ENCODE peak calls at places on chromosomes 3 and 15, in six cellular contexts. N is Karpas-422, H is spleen, G is cardiac muscle cell, J is choroid plexus epithelial cell, C is uterus. E is an unnamed sample.

GRCh38 chr3:178849220-178849910 is 222.2 kb downstream of the ZMAT3 start:
- DNase-seq in N (no peak), H (no peak), G (no peak), J (peak), C (no peak), E (no peak)

GRCh38 chr3:12185172-12185710 is 26.5 kb upstream of the TIMP4 start:
- DNase-seq in N (no peak), H (no peak), G (no peak), J (no peak), C (no peak), E (no peak)

GRCh38 chr3:71662553-71662952 is 62.6 kb downstream of the EIF4E3 start:
- DNase-seq in N (no peak), H (no peak), G (no peak), J (no peak), C (no peak), E (no peak)

GRCh38 chr15:53536479-53537120 is 222.9 kb downstream of the WDR72 start:
- DNase-seq in N (no peak), H (no peak), G (no peak), J (no peak), C (no peak), E (no peak)

GRCh38 chr15:40103124-40103858 is 5.4 kb downstream of the BMF start:
- DNase-seq in N (no peak), H (peak), G (peak), J (peak), C (peak), E (no peak)

GRCh38 chr3:126050050-126050392 is 33.9 kb downstream of the SLC41A3 start:
- DNase-seq in N (no peak), H (no peak), G (no peak), J (no peak), C (no peak), E (no peak)

GRCh38 chr3:7075120-7075519 is 214.2 kb downstream of the GRM7 start:
- DNase-seq in N (no peak), H (no peak), G (no peak), J (no peak), C (no peak), E (no peak)

GRCh38 chr3:128273116-128273840 is 120.0 kb downstream of the EEFSEC start:
- DNase-seq in N (no peak), H (no peak), G (no peak), J (no peak), C (no peak), E (no peak)

GRCh38 chr3:119388577-119388976 is 74.8 kb downstream of the TMEM39A start:
- DNase-seq in N (no peak), H (no peak), G (no peak), J (no peak), C (no peak), E (no peak)

GRCh38 chr3:71400986-71401451 is 182.5 kb downstream of the FOXP1 start:
- DNase-seq in N (peak), H (no peak), G (peak), J (no peak), C (no peak), E (no peak)

GRCh38 chr3:178880274-178880673 is 191.3 kb downstream of the ZMAT3 start:
- DNase-seq in N (no peak), H (no peak), G (peak), J (no peak), C (no peak), E (no peak)

GRCh38 chr15:70853855-70854668 is at the start of gene LARP6:
- DNase-seq in N (no peak), H (no peak), G (peak), J (peak), C (peak), E (no peak)

GRCh38 chr15:96657096-96657495 is 326.6 kb downstream of the NR2F2 start:
- DNase-seq in N (no peak), H (no peak), G (no peak), J (peak), C (no peak), E (no peak)

GRCh38 chr3:134590766-134591165 is 60.1 kb downstream of the KY start:
- DNase-seq in N (no peak), H (no peak), G (no peak), J (no peak), C (no peak), E (no peak)

GRCh38 chr3:72663429-72663828 is 184.8 kb downstream of the SHQ1 start:
- DNase-seq in N (no peak), H (no peak), G (no peak), J (no peak), C (no peak), E (no peak)

GRCh38 chr3:176275113-176275512 is 922.2 kb downstream of the TBL1XR1 start:
- DNase-seq in N (no peak), H (no peak), G (peak), J (no peak), C (no peak), E (no peak)

GRCh38 chr3:87410110-87410509 is 133.7 kb upstream of the POU1F1 start:
- DNase-seq in N (no peak), H (no peak), G (no peak), J (no peak), C (no peak), E (no peak)

GRCh38 chr3:154182322-154182922 is 61.2 kb downstream of the ARHGEF26 start:
- DNase-seq in N (no peak), H (no peak), G (no peak), J (no peak), C (no peak), E (no peak)

GRCh38 chr15:76204558-76204845 is 106.8 kb downstream of the ETFA start:
- DNase-seq in N (no peak), H (no peak), G (no peak), J (no peak), C (no peak), E (no peak)

GRCh38 chr3:880371-880770 is 212.5 kb upstream of the CNTN6 start:
- DNase-seq in N (no peak), H (no peak), G (no peak), J (no peak), C (no peak), E (no peak)

GRCh38 chr15:69734699-69735098 is 282.1 kb downstream of the RPLP1 start:
- DNase-seq in N (no peak), H (no peak), G (no peak), J (no peak), C (no peak), E (no peak)

GRCh38 chr3:102979682-102980378 is 545.0 kb downstream of the ZPLD1 start:
- DNase-seq in N (no peak), H (no peak), G (no peak), J (peak), C (peak), E (no peak)

GRCh38 chr3:107641572-107642307 is 119.0 kb downstream of the BBX start:
- DNase-seq in N (no peak), H (no peak), G (no peak), J (no peak), C (no peak), E (no peak)

GRCh38 chr3:65963787-65964707 is 74.7 kb downstream of the MAGI1 start:
- DNase-seq in N (no peak), H (no peak), G (no peak), J (peak), C (no peak), E (no peak)

GRCh38 chr15:90004671-90005070 is 3.5 kb downstream of the ZNF710 start:
- DNase-seq in N (no peak), H (peak), G (no peak), J (peak), C (peak), E (no peak)

GRCh38 chr3:123832712-123833397 is 51.3 kb downstream of the MYLK start:
- DNase-seq in N (no peak), H (no peak), G (no peak), J (no peak), C (no peak), E (no peak)

GRCh38 chr3:1275495-1275894 is 182.7 kb downstream of the CNTN6 start:
- DNase-seq in N (peak), H (no peak), G (peak), J (peak), C (no peak), E (no peak)

GRCh38 chr3:12561397-12561796 is 4.5 kb downstream of the MKRN2 start:
- DNase-seq in N (no peak), H (no peak), G (no peak), J (no peak), C (no peak), E (no peak)

GRCh38 chr3:170862618-170863374 is 7.2 kb downstream of the RPL22L1 start:
- DNase-seq in N (peak), H (no peak), G (peak), J (peak), C (no peak), E (no peak)

GRCh38 chr3:71463622-71464021 is 119.9 kb downstream of the FOXP1 start:
- DNase-seq in N (no peak), H (no peak), G (no peak), J (no peak), C (no peak), E (no peak)

GRCh38 chr15:57565326-57565725 is 26.4 kb upstream of the MYZAP start:
- DNase-seq in N (no peak), H (no peak), G (no peak), J (no peak), C (no peak), E (no peak)

DNA sequence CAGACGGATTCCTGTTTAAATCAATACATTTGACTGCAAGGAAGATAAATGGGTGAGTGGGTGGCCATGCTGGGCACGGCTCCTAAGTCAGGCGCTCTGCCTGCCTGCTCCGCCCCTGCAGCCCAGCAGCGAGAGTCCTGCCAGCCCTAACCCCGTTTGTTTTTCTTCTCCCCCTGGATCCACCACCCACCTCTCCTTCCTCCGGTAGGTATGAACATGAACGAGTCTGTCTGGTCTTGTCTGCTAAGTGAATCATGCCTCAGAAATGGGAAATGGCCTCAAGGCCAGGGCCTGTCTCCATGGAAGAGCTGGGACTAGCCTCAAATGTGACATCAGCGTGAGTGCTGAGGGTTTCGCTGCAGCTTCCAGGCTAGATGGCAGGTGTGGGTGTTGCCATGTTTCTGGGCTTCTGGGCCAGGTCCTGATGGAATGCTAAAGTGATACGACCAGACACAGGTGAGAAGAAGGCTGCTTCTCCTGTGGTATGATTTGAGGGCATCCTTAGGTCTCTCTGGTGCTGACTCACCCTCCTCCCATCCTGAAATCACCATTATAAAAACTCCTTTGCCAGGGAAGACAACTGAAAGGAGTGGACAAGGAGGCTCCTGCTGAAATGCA is 5.6 kb upstream of the FEM1B start:
- DNase-seq in N (no peak), H (no peak), G (no peak), J (peak), C (peak), E (no peak)
- H3K4me3 ChIP-seq in N (no peak), H (no peak), G (no peak), J (no peak), C (no peak), E (peak)

GRCh38 chr15:92395557-92395956 is 1.9 kb downstream of the ST8SIA2 start:
- DNase-seq in N (no peak), H (no peak), G (no peak), J (no peak), C (no peak), E (no peak)
- H3K4me3 ChIP-seq in N (no peak), H (no peak), G (peak), J (no peak), C (no peak), E (no peak)

GRCh38 chr3:184567924-184568590 is 6.5 kb downstream of the EPHB3 start:
- DNase-seq in N (no peak), H (no peak), G (no peak), J (no peak), C (no peak), E (no peak)
- H3K4me3 ChIP-seq in N (no peak), H (no peak), G (peak), J (no peak), C (no peak), E (peak)

GRCh38 chr15:25070357-25070963 is 115.7 kb downstream of the SNRPN start:
- DNase-seq in N (no peak), H (peak), G (no peak), J (no peak), C (no peak), E (no peak)
- H3K4me3 ChIP-seq in N (no peak), H (no peak), G (no peak), J (no peak), C (no peak), E (peak)

GRCh38 chr15:51982013-51982769 is 10.6 kb upstream of the LEO1 start:
- DNase-seq in N (peak), H (no peak), G (peak), J (peak), C (peak), E (no peak)
- H3K4me3 ChIP-seq in N (peak), H (peak), G (no peak), J (peak), C (no peak), E (peak)

GRCh38 chr15:60611592-60612346 is 132.8 kb upstream of the ICE2 start:
- DNase-seq in N (no peak), H (no peak), G (no peak), J (no peak), C (no peak), E (no peak)

GRCh38 chr15:60602323-60602722 is 123.4 kb upstream of the ICE2 start:
- DNase-seq in N (no peak), H (no peak), G (no peak), J (no peak), C (no peak), E (no peak)

GRCh38 chr15:60601098-60601497 is 122.2 kb upstream of the ICE2 start:
- DNase-seq in N (no peak), H (no peak), G (no peak), J (no peak), C (no peak), E (no peak)

DNA sequence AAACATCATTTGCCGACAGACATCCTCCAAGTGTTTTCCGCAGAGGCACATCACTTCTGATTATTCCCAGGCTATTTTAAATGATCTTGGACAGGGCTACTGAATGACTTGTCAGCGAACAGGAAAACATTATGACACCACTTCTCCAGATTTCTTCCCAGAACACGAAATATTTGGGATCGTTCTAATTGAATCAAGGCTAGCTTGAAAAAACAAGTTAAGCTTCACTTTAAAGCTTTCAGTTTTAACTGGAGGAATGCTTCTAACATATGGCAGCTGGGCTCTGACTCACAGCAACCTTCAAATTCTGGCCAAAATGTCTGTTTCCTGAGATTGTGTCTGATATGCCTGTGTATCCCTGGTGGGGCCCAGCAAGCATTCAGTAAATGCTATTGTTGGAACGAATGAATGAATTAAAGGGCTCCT is 127.0 kb upstream of the ICE2 start:
- DNase-seq in N (no peak), H (no peak), G (no peak), J (peak), C (no peak), E (no peak)
- H3K4me3 ChIP-seq in N (no peak), H (peak), G (no peak), J (peak), C (no peak), E (peak)

E was measured in esophagus squamous epithelium.